ENCODE peak calls at places on chromosomes 16 and 17, in eight cellular contexts. L is mesothelial cell of epicardium; H is germinal center; W is pancreas; D is keratinocyte; V is activated naive CD4-positive, alpha-beta T cell; I is AG04450; B is EL. A is an unnamed sample.

GRCh38 chr17:14471052-14471451 is 170.2 kb downstream of the HS3ST3B1 start:
- DNase-seq in L (no peak), H (no peak), W (no peak), D (no peak), V (no peak), I (peak; percentile 90), B (peak; percentile 90), A (no peak)

GRCh38 chr16:54173489-54173888 is 113.1 kb downstream of the IRX3 start:
- DNase-seq in L (no peak), H (no peak), W (no peak), D (no peak), V (no peak), I (no peak), B (no peak), A (no peak)

GRCh38 chr16:15502041-15502725 is 67.8 kb downstream of the BMERB1 start:
- DNase-seq in L (no peak), H (no peak), W (no peak), D (peak; percentile 21), V (no peak), I (peak; percentile 76), B (peak; percentile 93), A (no peak)

GRCh38 chr17:73227944-73228343 is 33.7 kb downstream of the CPSF4L start:
- DNase-seq in L (no peak), H (no peak), W (no peak), D (no peak), V (no peak), I (no peak), B (no peak), A (no peak)

GRCh38 chr16:51110618-51111234 is 40.3 kb downstream of the SALL1 start:
- DNase-seq in L (no peak), H (no peak), W (no peak), D (no peak), V (no peak), I (no peak), B (no peak), A (no peak)

GRCh38 chr17:57630736-57631135 is 114.4 kb downstream of the CCDC182 start:
- DNase-seq in L (no peak), H (no peak), W (no peak), D (no peak), V (no peak), I (no peak), B (no peak), A (no peak)

GRCh38 chr16:2042171-2042570 is 5.5 kb downstream of the NTHL1 start:
- DNase-seq in L (no peak), H (no peak), W (no peak), D (no peak), V (no peak), I (no peak), B (no peak), A (no peak)

GRCh38 chr17:44348988-44349364 is 3.9 kb downstream of the GRN start:
- DNase-seq in L (no peak), H (no peak), W (no peak), D (no peak), V (no peak), I (no peak), B (no peak), A (no peak)

GRCh38 chr16:11249233-11250061 is 6.6 kb downstream of the SOCS1 start:
- DNase-seq in L (no peak), H (no peak), W (no peak), D (no peak), V (no peak), I (no peak), B (no peak), A (no peak)

GRCh38 chr16:55490301-55490700 is 11.3 kb downstream of the MMP2 start:
- DNase-seq in L (no peak), H (no peak), W (no peak), D (no peak), V (no peak), I (no peak), B (no peak), A (no peak)

GRCh38 chr16:69031877-69032301 is 73.6 kb upstream of the HAS3 start:
- DNase-seq in L (no peak), H (no peak), W (peak; percentile 91), D (no peak), V (no peak), I (no peak), B (no peak), A (no peak)

GRCh38 chr17:73551756-73552155 is 92.5 kb downstream of the SDK2 start:
- DNase-seq in L (no peak), H (peak; percentile 38), W (no peak), D (no peak), V (no peak), I (no peak), B (no peak), A (no peak)